ENCODE peak calls at places on chromosomes 13 and 19, in six cellular contexts. T is fibroblast of lung, V is left lung, L is brain microvascular endothelial cell, N is heart right ventricle, H is breast epithelium. Y is an unnamed sample.

GRCh38 chr13:101811440-101811839 is 359.0 kb downstream of the ITGBL1 start:
- DNase-seq in T (no peak), V (no peak), L (no peak), N (no peak), H (no peak), Y (no peak)

GRCh38 chr13:47798906-47799305 is 202.2 kb downstream of the SUCLA2 start:
- DNase-seq in T (peak; percentile 40), V (no peak), L (peak; percentile 24), N (no peak), H (no peak), Y (no peak)

GRCh38 chr19:17685451-17686026 is 2.6 kb downstream of the UNC13A start:
- DNase-seq in T (no peak), V (no peak), L (no peak), N (no peak), H (no peak), Y (no peak)

GRCh38 chr13:83815598-83815997 is 66.7 kb downstream of the SLITRK1 start:
- DNase-seq in T (no peak), V (no peak), L (no peak), N (no peak), H (no peak), Y (no peak)

GRCh38 chr13:112260108-112261055 is 115.8 kb upstream of the SPACA7 start:
- DNase-seq in T (no peak), V (no peak), L (no peak), N (no peak), H (no peak), Y (peak; percentile 91)

GRCh38 chr13:111420113-111420876 is 99.9 kb downstream of the TEX29 start:
- DNase-seq in T (no peak), V (no peak), L (no peak), N (no peak), H (no peak), Y (no peak)

GRCh38 chr19:44657211-44657921 is 13.7 kb downstream of the PVR start:
- DNase-seq in T (peak; percentile 75), V (peak; percentile 61), L (peak; percentile 58), N (peak; percentile 74), H (peak; percentile 23), Y (no peak)

GRCh38 chr13:101556676-101557121 is 104.2 kb downstream of the ITGBL1 start:
- DNase-seq in T (peak; percentile 67), V (no peak), L (no peak), N (no peak), H (no peak), Y (no peak)

GRCh38 chr13:60134376-60134775 is 29.4 kb downstream of the DIAPH3 start:
- DNase-seq in T (peak; percentile 58), V (no peak), L (no peak), N (no peak), H (no peak), Y (no peak)

GRCh38 chr13:98262307-98262706 is 85.2 kb upstream of the RNF113B start:
- DNase-seq in T (no peak), V (no peak), L (no peak), N (no peak), H (no peak), Y (no peak)

GRCh38 chr19:38213911-38214625 is 10.0 kb downstream of the DPF1 start:
- DNase-seq in T (peak; percentile 29), V (no peak), L (peak; percentile 69), N (no peak), H (no peak), Y (no peak)

GRCh38 chr19:52962394-52963228 is at the start of gene ZNF816:
- DNase-seq in T (peak; percentile 92), V (peak; percentile 99), L (peak; percentile 96), N (peak; percentile 97), H (peak; percentile 97), Y (peak; percentile 99)

GRCh38 chr13:24627090-24627714 is 53.0 kb upstream of the ATP12A start:
- DNase-seq in T (no peak), V (no peak), L (no peak), N (no peak), H (no peak), Y (no peak)

GRCh38 chr19:53771133-53771532 is 53.0 kb downstream of the NLRP12 start:
- DNase-seq in T (no peak), V (no peak), L (no peak), N (no peak), H (no peak), Y (no peak)

GRCh38 chr19:45293682-45294081 is 29.0 kb downstream of the CKM start:
- DNase-seq in T (no peak), V (no peak), L (no peak), N (no peak), H (no peak), Y (no peak)

GRCh38 chr19:50537306-50537685 is 23.6 kb upstream of the ASPDH start:
- DNase-seq in T (no peak), V (no peak), L (no peak), N (no peak), H (no peak), Y (no peak)

GRCh38 chr13:34469212-34469983 is 472.7 kb upstream of the NBEA start:
- DNase-seq in T (peak; percentile 39), V (no peak), L (no peak), N (no peak), H (no peak), Y (peak; percentile 64)

GRCh38 chr13:111572956-111573355 is 252.5 kb downstream of the TEX29 start:
- DNase-seq in T (no peak), V (no peak), L (no peak), N (no peak), H (no peak), Y (no peak)

GRCh38 chr13:95032114-95032513 is 269.1 kb downstream of the ABCC4 start:
- DNase-seq in T (no peak), V (no peak), L (no peak), N (no peak), H (no peak), Y (no peak)

GRCh38 chr19:40078377-40078776 is 12.4 kb downstream of the ZNF780A start:
- DNase-seq in T (no peak), V (no peak), L (no peak), N (no peak), H (no peak), Y (no peak)

GRCh38 chr13:97367427-97367826 is 66.5 kb upstream of the RAP2A start:
- DNase-seq in T (peak; percentile 78), V (no peak), L (peak; percentile 82), N (no peak), H (peak; percentile 22), Y (no peak)

GRCh38 chr19:41844601-41845000 is at the start of gene LYPD4:
- DNase-seq in T (no peak), V (no peak), L (no peak), N (no peak), H (no peak), Y (no peak)

GRCh38 chr13:60174113-60174512 is 10.4 kb upstream of the DIAPH3 start:
- DNase-seq in T (no peak), V (no peak), L (no peak), N (no peak), H (no peak), Y (no peak)

GRCh38 chr13:114157869-114158495 is 21.1 kb upstream of the CFAP97D2 start:
- DNase-seq in T (no peak), V (no peak), L (no peak), N (no peak), H (no peak), Y (no peak)

GRCh38 chr19:48993175-48994034 is at the start of the genes GYS1 and RUVBL2:
- DNase-seq in T (peak; percentile 99), V (peak; percentile 100), L (peak; percentile 99), N (peak; percentile 99), H (peak; percentile 99), Y (peak; percentile 100)

GRCh38 chr13:66657165-66657895 is 572.8 kb downstream of the PCDH9 start:
- DNase-seq in T (peak; percentile 88), V (peak; percentile 39), L (peak; percentile 99), N (peak; percentile 38), H (peak; percentile 80), Y (no peak)

GRCh38 chr19:56333506-56333905 is 18.9 kb upstream of the ZSCAN5A start:
- DNase-seq in T (peak; percentile 62), V (no peak), L (peak; percentile 74), N (peak; percentile 26), H (no peak), Y (no peak)

GRCh38 chr13:41007359-41008118 is 11.6 kb downstream of the ELF1 start:
- DNase-seq in T (peak; percentile 22), V (no peak), L (no peak), N (no peak), H (no peak), Y (no peak)

GRCh38 chr13:41004875-41005693 is 14.0 kb downstream of the ELF1 start:
- DNase-seq in T (no peak), V (no peak), L (no peak), N (no peak), H (no peak), Y (no peak)

GRCh38 chr13:41006951-41007350 is 12.2 kb downstream of the ELF1 start:
- DNase-seq in T (no peak), V (no peak), L (no peak), N (no peak), H (no peak), Y (no peak)

GRCh38 chr13:41006296-41006695 is 12.8 kb downstream of the ELF1 start:
- DNase-seq in T (no peak), V (no peak), L (no peak), N (no peak), H (no peak), Y (no peak)

GRCh38 chr13:41005709-41006108 is 13.4 kb downstream of the ELF1 start:
- DNase-seq in T (no peak), V (no peak), L (no peak), N (no peak), H (no peak), Y (no peak)
- H3K27ac ChIP-seq in T (no peak overlapping the region), V (no peak overlapping the region), L (no peak overlapping the region), N (no peak overlapping the region), H (no peak overlapping the region), Y (no peak overlapping the region)

GRCh38 chr13:99796175-99796819 is 175.3 kb downstream of the ZIC5 start:
- DNase-seq in T (peak; percentile 51), V (no peak), L (peak; percentile 21), N (no peak), H (no peak), Y (peak; percentile 21)
- H3K27ac ChIP-seq in T (no peak overlapping the region), V (no peak overlapping the region), L (no peak overlapping the region), N (no peak overlapping the region), H (no peak overlapping the region), Y (no peak overlapping the region)

DNA sequence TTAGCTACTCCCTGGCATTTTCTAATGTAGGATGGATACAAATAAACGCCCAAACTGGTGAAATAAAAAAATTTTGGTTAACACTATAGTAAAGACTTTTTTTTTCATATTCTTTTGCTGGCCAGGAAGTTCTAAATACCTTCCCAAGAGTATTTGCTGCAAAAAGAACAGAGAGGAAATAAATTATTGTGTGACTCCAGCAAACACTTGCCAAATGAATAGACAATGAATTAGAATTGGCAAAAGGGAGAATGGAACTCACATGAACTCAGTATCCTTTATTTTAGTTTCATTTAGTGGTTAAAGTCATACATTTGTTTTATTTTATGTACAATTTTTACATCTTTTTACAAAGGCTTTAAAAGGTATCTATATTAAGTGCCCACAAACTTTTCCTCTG is 58.1 kb downstream of the LACC1 start:
- DNase-seq in T (no peak), V (no peak), L (no peak), N (no peak), H (no peak), Y (no peak)
- H3K27ac ChIP-seq in T (no peak overlapping the region), V (no peak overlapping the region), L (no peak overlapping the region), N (peak overlapping the region; percentile 36), H (no peak overlapping the region), Y (peak overlapping the region; percentile 46)

DNA sequence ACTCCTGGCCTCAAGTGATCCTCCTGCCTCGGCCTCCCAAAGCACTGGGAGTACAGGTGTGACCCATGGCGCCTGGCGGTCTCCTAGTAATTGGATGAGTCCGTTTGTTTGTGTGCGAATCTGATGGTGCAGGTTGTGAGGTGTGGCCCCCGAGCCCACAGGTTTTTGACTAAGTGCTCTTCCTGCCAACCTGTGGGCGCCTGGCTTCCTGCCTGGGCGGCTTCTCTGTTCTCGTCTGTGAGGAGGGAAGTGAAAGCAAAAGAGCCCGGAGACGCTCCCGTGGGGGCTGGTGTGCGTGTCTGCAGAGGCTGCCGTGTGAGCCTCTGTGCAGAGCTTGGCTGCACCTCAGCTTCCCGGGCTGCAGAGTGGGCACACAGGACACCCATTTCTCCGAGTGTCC is 10.0 kb downstream of the ARHGAP45 start:
- DNase-seq in T (no peak), V (peak; percentile 86), L (no peak), N (peak; percentile 42), H (peak; percentile 71), Y (no peak)
- H3K27ac ChIP-seq in T (no peak overlapping the region), V (peak overlapping the region; percentile 42), L (no peak overlapping the region), N (no peak overlapping the region), H (no peak overlapping the region), Y (no peak overlapping the region)

Y was measured in esophagus muscularis mucosa.